ENCODE peak calls at places on chromosome 4, in four cellular contexts. One of them, this sample, is unnamed.

GRCh38 chr4:52853351-52853750 is 8.8 kb upstream of the RASL11B start:
- DNase-seq in Calu3: no peak
- DNase-seq in RPMI7951: peak
- DNase-seq in iPS-NIHi11: no peak
- DNase-seq in this sample: no peak

GRCh38 chr4:10371869-10372471 is 85.3 kb downstream of the ZNF518B start:
- DNase-seq in Calu3: no peak
- DNase-seq in RPMI7951: peak
- DNase-seq in iPS-NIHi11: peak
- DNase-seq in this sample: no peak

GRCh38 chr4:39151120-39151713 is 31.1 kb upstream of the WDR19 start:
- DNase-seq in Calu3: no peak
- DNase-seq in RPMI7951: no peak
- DNase-seq in iPS-NIHi11: no peak
- DNase-seq in this sample: no peak

GRCh38 chr4:150818661-150819060 is 196.4 kb downstream of the LRBA start:
- DNase-seq in Calu3: no peak
- DNase-seq in RPMI7951: no peak
- DNase-seq in iPS-NIHi11: no peak
- DNase-seq in this sample: no peak

GRCh38 chr4:146638801-146639351 is at the start of gene POU4F2:
- DNase-seq in Calu3: no peak
- DNase-seq in RPMI7951: no peak
- DNase-seq in iPS-NIHi11: peak
- DNase-seq in this sample: no peak

GRCh38 chr4:111792592-111792991 is 352.7 kb upstream of the FAM241A start:
- DNase-seq in Calu3: no peak
- DNase-seq in RPMI7951: no peak
- DNase-seq in iPS-NIHi11: no peak
- DNase-seq in this sample: no peak

GRCh38 chr4:48899950-48900349 is 6.6 kb downstream of the OCIAD2 start:
- DNase-seq in Calu3: no peak
- DNase-seq in RPMI7951: peak
- DNase-seq in iPS-NIHi11: no peak
- DNase-seq in this sample: no peak

GRCh38 chr4:167587361-167587760 is 353.1 kb upstream of the SPOCK3 start:
- DNase-seq in Calu3: no peak
- DNase-seq in RPMI7951: no peak
- DNase-seq in iPS-NIHi11: no peak
- DNase-seq in this sample: peak

GRCh38 chr4:150315691-150316090 is 237.4 kb downstream of the DCLK2 start:
- DNase-seq in Calu3: no peak
- DNase-seq in RPMI7951: no peak
- DNase-seq in iPS-NIHi11: no peak
- DNase-seq in this sample: no peak

GRCh38 chr4:171288816-171289432 is 524.3 kb upstream of the GALNTL6 start:
- DNase-seq in Calu3: no peak
- DNase-seq in RPMI7951: no peak
- DNase-seq in iPS-NIHi11: no peak
- DNase-seq in this sample: no peak

GRCh38 chr4:76753814-76754213 is 144.1 kb downstream of the SOWAHB start:
- DNase-seq in Calu3: no peak
- DNase-seq in RPMI7951: peak
- DNase-seq in iPS-NIHi11: no peak
- DNase-seq in this sample: peak

GRCh38 chr4:89363786-89364185 is 56.2 kb upstream of the GPRIN3 start:
- DNase-seq in Calu3: no peak
- DNase-seq in RPMI7951: no peak
- DNase-seq in iPS-NIHi11: no peak
- DNase-seq in this sample: no peak

GRCh38 chr4:157521916-157522315 is 301.4 kb downstream of the GRIA2 start:
- DNase-seq in Calu3: no peak
- DNase-seq in RPMI7951: no peak
- DNase-seq in iPS-NIHi11: no peak
- DNase-seq in this sample: no peak

GRCh38 chr4:182533948-182534347 is 290.7 kb downstream of the TENM3 start:
- DNase-seq in Calu3: no peak
- DNase-seq in RPMI7951: peak
- DNase-seq in iPS-NIHi11: no peak
- DNase-seq in this sample: no peak

GRCh38 chr4:7120341-7120740 is 52.5 kb upstream of the GRPEL1 start:
- DNase-seq in Calu3: no peak
- DNase-seq in RPMI7951: peak
- DNase-seq in iPS-NIHi11: peak
- DNase-seq in this sample: peak

GRCh38 chr4:134408897-134409296 is 207.3 kb upstream of the PABPC4L start:
- DNase-seq in Calu3: no peak
- DNase-seq in RPMI7951: no peak
- DNase-seq in iPS-NIHi11: no peak
- DNase-seq in this sample: no peak

GRCh38 chr4:188971125-188971524 is 831.9 kb downstream of the TRIML1 start:
- DNase-seq in Calu3: peak
- DNase-seq in RPMI7951: peak
- DNase-seq in iPS-NIHi11: peak
- DNase-seq in this sample: peak

GRCh38 chr4:148550788-148551187 is 108.6 kb upstream of the NR3C2 start:
- DNase-seq in Calu3: no peak
- DNase-seq in RPMI7951: no peak
- DNase-seq in iPS-NIHi11: no peak
- DNase-seq in this sample: no peak

GRCh38 chr4:72557021-72557420 is 12.0 kb downstream of the ADAMTS3 start:
- DNase-seq in Calu3: no peak
- DNase-seq in RPMI7951: no peak
- DNase-seq in iPS-NIHi11: no peak
- DNase-seq in this sample: no peak

GRCh38 chr4:87849612-87850011 is 16.8 kb downstream of the MEPE start:
- DNase-seq in Calu3: no peak
- DNase-seq in RPMI7951: peak
- DNase-seq in iPS-NIHi11: no peak
- DNase-seq in this sample: no peak

GRCh38 chr4:79442422-79442821 is 34.4 kb upstream of the GK2 start:
- DNase-seq in Calu3: no peak
- DNase-seq in RPMI7951: no peak
- DNase-seq in iPS-NIHi11: no peak
- DNase-seq in this sample: no peak

GRCh38 chr4:121338506-121338905 is 42.3 kb downstream of the QRFPR start:
- DNase-seq in Calu3: no peak
- DNase-seq in RPMI7951: no peak
- DNase-seq in iPS-NIHi11: no peak
- DNase-seq in this sample: no peak

GRCh38 chr4:168639914-168640313 is 143.1 kb downstream of the PALLD start:
- DNase-seq in Calu3: no peak
- DNase-seq in RPMI7951: no peak
- DNase-seq in iPS-NIHi11: no peak
- DNase-seq in this sample: no peak

GRCh38 chr4:166491635-166492034 is 618.6 kb downstream of the TLL1 start:
- DNase-seq in Calu3: no peak
- DNase-seq in RPMI7951: no peak
- DNase-seq in iPS-NIHi11: no peak
- DNase-seq in this sample: no peak

GRCh38 chr4:186807131-186807530 is 83.5 kb upstream of the FAT1 start:
- DNase-seq in Calu3: no peak
- DNase-seq in RPMI7951: no peak
- DNase-seq in iPS-NIHi11: no peak
- DNase-seq in this sample: no peak

GRCh38 chr4:101101072-101101471 is 246.3 kb downstream of the PPP3CA start:
- DNase-seq in Calu3: no peak
- DNase-seq in RPMI7951: no peak
- DNase-seq in iPS-NIHi11: no peak
- DNase-seq in this sample: no peak

GRCh38 chr4:172515266-172515879 is 653.2 kb upstream of the GALNT7 start:
- DNase-seq in Calu3: no peak
- DNase-seq in RPMI7951: no peak
- DNase-seq in iPS-NIHi11: peak
- DNase-seq in this sample: peak

This sample was measured in H4.